ENCODE peak calls at places on chromosome 2, in ten cellular contexts. X is kidney, A is AG04450, V is OCI-LY7, Q is hepatocyte, B is body of pancreas, I is heart left ventricle, D is GM06990, C is glutamatergic neuron, J is HFFc6. U is an unnamed sample.

GRCh38 chr2:8604262-8604661 is 77.6 kb upstream of the ID2 start:
- DNase-seq in C (no peak), A (no peak), V (no peak), X (no peak), I (no peak), Q (no peak), J (no peak), D (no peak), B (no peak), U (no peak)

GRCh38 chr2:67169417-67170140 is 227.6 kb upstream of the ETAA1 start:
- DNase-seq in J (peak), Q (no peak), I (no peak), A (no peak), B (no peak), C (no peak), V (no peak), D (no peak), X (no peak), U (no peak)

GRCh38 chr2:109440507-109441156 is 173.1 kb downstream of the SEPTIN10 start:
- DNase-seq in B (no peak), J (no peak), Q (no peak), A (no peak), D (no peak), V (no peak), X (no peak), C (no peak), I (peak), U (no peak)

GRCh38 chr2:216724190-216724589 is 28.8 kb upstream of the IGFBP5 start:
- DNase-seq in V (no peak), D (no peak), I (no peak), A (no peak), B (no peak), J (no peak), Q (no peak), X (no peak), C (no peak), U (no peak)

GRCh38 chr2:99757715-99758114 is 267.9 kb upstream of the REV1 start:
- DNase-seq in V (no peak), I (no peak), J (no peak), A (no peak), Q (no peak), B (no peak), X (no peak), C (no peak), D (no peak), U (no peak)

GRCh38 chr2:169584005-169584877 is at the start of gene PPIG:
- DNase-seq in D (peak), V (peak), A (peak), B (peak), X (peak), J (peak), Q (peak), C (peak), I (peak), U (peak)

GRCh38 chr2:218806346-218806978 is 24.5 kb downstream of the CYP27A1 start:
- DNase-seq in X (peak), Q (peak), V (no peak), J (peak), A (peak), D (peak), B (peak), I (peak), C (no peak), U (no peak)

GRCh38 chr2:65366595-65367125 is 65.7 kb downstream of the SPRED2 start:
- DNase-seq in I (no peak), C (no peak), D (no peak), J (peak), B (peak), Q (peak), V (peak), X (no peak), A (peak), U (no peak)

GRCh38 chr2:59093571-59093970 is 852.4 kb upstream of the FANCL start:
- DNase-seq in C (no peak), D (no peak), V (no peak), X (no peak), Q (no peak), I (no peak), A (no peak), J (no peak), B (no peak), U (no peak)

GRCh38 chr2:220006152-220006551 is 378.7 kb downstream of the SLC4A3 start:
- DNase-seq in B (peak), D (no peak), X (no peak), C (no peak), V (no peak), A (no peak), J (no peak), I (no peak), Q (no peak), U (no peak)

GRCh38 chr2:212912445-212913103 is 238.8 kb downstream of the IKZF2 start:
- DNase-seq in D (no peak), X (peak), C (no peak), J (peak), I (no peak), B (no peak), V (no peak), Q (peak), A (no peak), U (no peak)

GRCh38 chr2:188303363-188304031 is 11.8 kb downstream of the GULP1 start:
- DNase-seq in I (no peak), A (no peak), D (no peak), B (no peak), C (no peak), V (no peak), Q (peak), J (peak), X (no peak), U (no peak)

GRCh38 chr2:216110620-216111019 is 1.5 kb downstream of the XRCC5 start:
- DNase-seq in C (no peak), Q (no peak), D (no peak), I (no peak), V (no peak), X (no peak), B (no peak), J (peak), A (no peak), U (no peak)

GRCh38 chr2:160353166-160353565 is 140.4 kb downstream of the RBMS1 start:
- DNase-seq in V (peak), J (no peak), Q (no peak), B (no peak), I (no peak), A (no peak), D (no peak), C (no peak), X (no peak), U (no peak)

GRCh38 chr2:200615247-200615646 is 29.4 kb downstream of the AOX1 start:
- DNase-seq in B (no peak), V (no peak), J (peak), I (no peak), A (peak), Q (peak), D (no peak), C (no peak), X (no peak), U (no peak)

GRCh38 chr2:1091895-1092585 is 141.4 kb downstream of the SNTG2 start:
- DNase-seq in V (no peak), D (no peak), C (no peak), J (peak), Q (no peak), X (no peak), A (no peak), B (no peak), I (no peak), U (no peak)

GRCh38 chr2:176589956-176590509 is 320.8 kb downstream of the MTX2 start:
- DNase-seq in B (no peak), D (no peak), C (no peak), V (no peak), Q (no peak), I (no peak), X (no peak), J (no peak), A (no peak), U (no peak)

GRCh38 chr2:236167297-236168109 is 683 bp downstream of the GBX2 start:
- DNase-seq in D (no peak), V (no peak), X (peak), J (peak), C (peak), B (no peak), Q (peak), I (peak), A (no peak), U (no peak)

GRCh38 chr2:190404487-190404886 is 3.7 kb upstream of the MFSD6 start:
- DNase-seq in V (no peak), J (no peak), I (no peak), X (no peak), Q (peak), B (no peak), A (no peak), D (no peak), C (no peak), U (no peak)

DNA sequence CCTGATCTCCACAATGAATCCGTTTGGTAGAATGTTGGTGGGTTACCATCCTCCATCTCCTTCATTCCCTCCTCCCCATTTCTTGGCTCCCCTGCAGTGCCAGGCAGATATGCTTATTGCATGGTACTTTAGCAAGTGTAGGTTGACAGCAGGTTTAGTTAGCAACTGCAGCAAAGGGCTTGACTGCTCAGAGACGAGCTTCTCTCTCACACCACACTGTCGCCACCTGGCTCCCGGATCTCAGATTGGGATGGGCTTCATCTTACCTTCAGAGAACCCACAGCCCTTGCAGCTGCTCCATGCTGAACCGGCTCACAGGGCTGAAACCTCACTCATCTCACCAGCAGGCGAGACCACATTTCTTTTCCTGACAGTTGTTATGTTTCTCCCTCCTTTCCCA is 88.8 kb downstream of the VWA3B start:
- DNase-seq in X (no peak), C (no peak), J (no peak), A (no peak), Q (peak), D (no peak), V (peak), I (no peak), B (no peak), U (no peak)
- TF ChIP-seq CTCF in X (no peak), C (no peak), J (no peak), A (no peak), Q (no peak), D (no peak), V (peak), I (peak), B (no peak), U (no peak)

GRCh38 chr2:202161106-202161836 is 77.1 kb downstream of the SUMO1 start:
- DNase-seq in X (no peak), I (no peak), V (no peak), D (no peak), B (no peak), Q (no peak), J (peak), A (no peak), C (no peak), U (no peak)

GRCh38 chr2:202157211-202157985 is 81.0 kb downstream of the SUMO1 start:
- DNase-seq in V (no peak), X (no peak), I (no peak), D (no peak), B (no peak), J (no peak), Q (no peak), C (no peak), A (no peak), U (no peak)

GRCh38 chr2:202164409-202164808 is 74.0 kb downstream of the SUMO1 start:
- DNase-seq in C (no peak), V (no peak), X (no peak), D (no peak), Q (peak), I (no peak), A (no peak), J (no peak), B (no peak), U (no peak)

GRCh38 chr2:202154613-202155281 is 81.7 kb downstream of the KIAA2012 start:
- DNase-seq in A (peak), V (no peak), C (no peak), I (no peak), Q (no peak), J (no peak), X (no peak), B (no peak), D (no peak), U (no peak)

GRCh38 chr2:202158796-202159195 is 79.6 kb downstream of the SUMO1 start:
- DNase-seq in V (no peak), J (peak), D (no peak), X (no peak), A (no peak), Q (no peak), C (no peak), I (no peak), B (no peak), U (no peak)
- TF ChIP-seq CTCF in V (peak), J (peak), D (no peak), X (no peak), A (peak), Q (peak), C (no peak), I (no peak), B (no peak), U (peak)

GRCh38 chr2:136118819-136119716 is 1.1 kb upstream of the CXCR4 start:
- DNase-seq in B (no peak), V (peak), C (peak), Q (peak), A (no peak), J (no peak), I (peak), X (peak), D (peak), U (no peak)

GRCh38 chr2:136117391-136117841 is 533 bp downstream of the CXCR4 start:
- DNase-seq in I (peak), J (no peak), X (peak), B (no peak), C (peak), D (no peak), A (no peak), Q (peak), V (peak), U (no peak)

GRCh38 chr2:136119717-136120675 is 2.0 kb upstream of the CXCR4 start:
- DNase-seq in Q (no peak), I (no peak), V (no peak), B (no peak), J (no peak), X (no peak), C (no peak), A (no peak), D (no peak), U (no peak)

GRCh38 chr2:136116813-136117390 is 1.0 kb downstream of the CXCR4 start:
- DNase-seq in J (no peak), A (no peak), V (peak), Q (peak), D (peak), X (peak), C (peak), B (no peak), I (peak), U (no peak)

GRCh38 chr2:136117909-136118818 is at the start of gene CXCR4:
- DNase-seq in J (no peak), C (peak), X (peak), Q (peak), I (peak), D (peak), V (peak), A (no peak), B (peak), U (peak)
- TF ChIP-seq CTCF in J (no peak), C (peak), X (peak), Q (peak), I (no peak), D (peak), V (peak), A (no peak), B (no peak), U (peak)

DNA sequence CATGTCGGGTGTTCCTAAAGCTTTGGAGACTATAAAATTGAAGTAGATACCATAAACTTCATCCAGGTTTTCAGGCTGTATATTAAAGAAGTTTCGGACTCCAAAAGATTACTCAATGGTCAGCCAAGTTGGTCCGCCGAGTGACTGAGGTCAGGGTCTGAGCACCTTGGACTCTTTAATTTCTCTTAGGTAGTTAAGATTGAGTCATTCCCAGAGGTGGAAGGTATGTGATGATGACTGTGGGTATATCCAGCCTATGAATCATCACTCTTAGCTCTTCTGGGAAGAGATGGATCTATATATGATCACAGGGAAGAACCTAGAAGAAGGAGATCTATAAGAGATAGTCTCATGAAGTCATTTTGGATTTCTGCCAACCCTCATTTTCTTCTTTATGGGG is 3.3 kb downstream of the ITGA6 start:
- DNase-seq in A (no peak), I (no peak), J (no peak), D (no peak), B (no peak), V (no peak), C (no peak), X (no peak), Q (peak), U (no peak)
- TF ChIP-seq CTCF in A (no peak), I (no peak), J (no peak), D (no peak), B (no peak), V (no peak), C (no peak), X (no peak), Q (no peak), U (no peak)